ENCODE peak calls at places on chromosomes 7 and 10, in eight cellular contexts. G, D, P, X, N, Y, E and O are unnamed samples.

GRCh38 chr10:32065871-32066270 is 9.6 kb upstream of the KIF5B start:
- DNase-seq in Y (no peak), P (no peak), N (no peak), X (no peak), E (no peak), G (no peak), D (no peak), O (peak)

GRCh38 chr10:24513155-24513554 is 210.5 kb downstream of the ARHGAP21 start:
- DNase-seq in E (no peak), N (no peak), D (no peak), X (no peak), Y (no peak), G (peak), P (no peak), O (no peak)

GRCh38 chr7:134703781-134704180 is 57.1 kb downstream of the BPGM start:
- DNase-seq in E (no peak), Y (no peak), D (no peak), G (no peak), P (no peak), X (peak), N (no peak), O (no peak)

GRCh38 chr10:10599994-10600393 is 417.7 kb upstream of the CELF2 start:
- DNase-seq in Y (no peak), N (no peak), P (no peak), D (no peak), X (no peak), G (no peak), E (no peak), O (no peak)

GRCh38 chr10:88395677-88396076 is 187.4 kb downstream of the RNLS start:
- DNase-seq in E (no peak), N (no peak), Y (no peak), G (no peak), X (no peak), D (no peak), P (no peak), O (no peak)

GRCh38 chr10:95459446-95459845 is 101.7 kb downstream of the SORBS1 start:
- DNase-seq in N (no peak), G (peak), X (peak), D (no peak), P (no peak), E (no peak), Y (no peak), O (no peak)

GRCh38 chr10:131657318-131657984 is 243.4 kb upstream of the PPP2R2D start:
- DNase-seq in D (no peak), G (no peak), X (no peak), P (no peak), E (no peak), N (no peak), Y (no peak), O (no peak)

GRCh38 chr7:117435475-117436043 is 8.3 kb upstream of the ASZ1 start:
- DNase-seq in N (no peak), G (no peak), Y (no peak), D (no peak), P (no peak), X (no peak), E (peak), O (no peak)

GRCh38 chr7:74093671-74094223 is 10.1 kb downstream of the LIMK1 start:
- DNase-seq in N (peak), Y (no peak), E (no peak), D (no peak), X (no peak), G (peak), P (no peak), O (no peak)

GRCh38 chr10:44925224-44925623 is 14.1 kb downstream of the TMEM72 start:
- DNase-seq in D (no peak), Y (no peak), X (peak), P (no peak), N (peak), G (peak), E (no peak), O (no peak)

GRCh38 chr7:44308741-44309270 is 16.6 kb downstream of the CAMK2B start:
- DNase-seq in P (no peak), E (no peak), X (no peak), Y (no peak), G (no peak), D (no peak), N (peak), O (no peak)

GRCh38 chr7:26584964-26585650 is 279.3 kb downstream of the SKAP2 start:
- DNase-seq in P (no peak), Y (no peak), N (no peak), E (no peak), G (no peak), D (no peak), X (no peak), O (no peak)

DNA sequence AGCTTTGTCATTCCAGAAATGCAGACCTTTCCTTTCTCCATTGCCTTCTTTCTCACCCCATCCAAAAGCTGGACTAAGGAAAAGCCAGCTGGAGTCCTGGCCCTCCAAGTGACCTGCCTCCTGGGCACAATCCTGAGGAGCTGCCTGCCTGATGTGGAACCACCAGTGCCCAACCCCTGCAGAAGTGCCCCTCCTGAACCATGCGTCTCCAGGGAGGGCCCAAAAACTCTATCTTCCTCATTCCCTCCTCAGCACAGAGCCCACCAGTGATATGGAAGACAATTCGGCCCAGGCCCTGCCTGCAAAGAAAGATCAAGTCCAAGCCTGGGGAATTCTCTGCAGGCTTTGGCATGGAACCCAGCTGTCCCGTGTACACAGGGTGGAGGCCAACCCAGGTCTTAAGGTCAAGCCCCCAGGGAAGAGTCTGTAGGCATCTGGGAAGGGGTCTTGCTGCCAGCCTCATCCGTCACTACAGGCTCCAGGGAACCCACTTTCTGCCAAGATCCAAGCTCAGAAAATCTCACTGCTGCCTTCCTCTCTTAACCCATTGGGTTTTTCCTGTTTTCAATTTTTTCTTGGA is 3.5 kb upstream of the GRID1 start:
- DNase-seq in N (no peak), X (no peak), D (no peak), P (no peak), Y (no peak), G (no peak), E (no peak), O (no peak)
- TF ChIP-seq REST in N (no peak), X (no peak), D (no peak), P (no peak), Y (no peak), G (no peak), E (no peak), O (no peak)

GRCh38 chr10:113709221-113709838 is 29.6 kb downstream of the CASP7 start:
- DNase-seq in X (no peak), P (no peak), G (no peak), N (no peak), Y (no peak), D (no peak), E (no peak), O (no peak)
- TF ChIP-seq REST in X (no peak), P (no peak), G (no peak), N (no peak), Y (no peak), D (no peak), E (no peak), O (no peak)

GRCh38 chr10:2119316-2119715 is 382.0 kb upstream of the ADARB2 start:
- DNase-seq in Y (no peak), D (no peak), N (no peak), X (no peak), E (no peak), G (no peak), P (no peak), O (no peak)

GRCh38 chr10:2121944-2122343 is 384.6 kb upstream of the ADARB2 start:
- DNase-seq in G (no peak), N (no peak), E (no peak), D (no peak), X (no peak), Y (no peak), P (no peak), O (no peak)

GRCh38 chr10:2121315-2121714 is 384.0 kb upstream of the ADARB2 start:
- DNase-seq in Y (no peak), X (no peak), D (no peak), E (no peak), G (no peak), N (no peak), P (no peak), O (no peak)

GRCh38 chr10:2120781-2121180 is 383.5 kb upstream of the ADARB2 start:
- DNase-seq in E (no peak), G (no peak), Y (no peak), D (no peak), N (no peak), X (no peak), P (no peak), O (no peak)

GRCh38 chr10:2117641-2118040 is 380.3 kb upstream of the ADARB2 start:
- DNase-seq in N (no peak), P (no peak), D (no peak), Y (no peak), E (no peak), G (no peak), X (no peak), O (no peak)
- TF ChIP-seq REST in N (no peak), P (no peak), D (no peak), Y (no peak), E (no peak), G (no peak), X (no peak), O (no peak)

DNA sequence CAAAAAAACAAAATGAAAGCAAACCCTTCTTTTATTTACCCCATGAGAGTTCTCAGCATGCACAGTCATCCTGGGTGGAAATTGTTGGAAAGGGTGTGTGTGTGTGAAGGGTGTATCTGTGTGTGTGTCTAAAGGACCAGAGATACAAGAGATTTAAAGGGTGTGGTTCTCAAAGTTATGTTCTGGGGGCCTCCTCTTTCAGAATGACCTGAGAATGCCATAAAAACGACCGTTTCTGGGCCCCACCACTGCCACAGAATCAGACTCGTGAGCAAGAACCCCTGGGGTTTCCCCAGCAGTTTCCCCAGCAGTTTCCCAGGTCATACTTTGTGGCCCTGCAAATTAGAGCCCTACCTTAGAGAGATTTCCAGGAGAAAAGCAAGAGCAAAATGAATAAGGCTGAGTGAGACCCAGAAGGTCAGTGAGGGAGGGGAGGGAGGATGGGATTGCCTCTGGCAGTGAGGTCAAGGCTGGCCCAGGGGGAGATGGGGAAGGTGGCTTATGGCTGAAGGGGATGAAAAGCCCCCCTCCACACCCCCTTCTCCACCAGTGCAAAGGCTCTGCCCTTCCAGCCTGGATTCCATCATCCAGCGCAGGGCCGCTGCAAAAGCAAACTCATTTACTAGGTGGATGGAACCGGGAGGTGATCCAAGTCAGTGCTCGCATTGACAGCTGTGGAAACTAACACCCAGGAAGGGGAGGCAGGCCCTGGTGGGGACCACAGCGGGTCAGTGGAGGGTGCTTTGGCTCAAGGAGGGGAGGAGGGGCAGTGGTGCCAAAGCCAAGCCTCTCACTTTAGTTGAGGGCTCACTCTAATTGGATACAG is 10.2 kb downstream of the PYROXD2 start:
- DNase-seq in G (no peak), N (no peak), Y (no peak), D (no peak), P (no peak), E (no peak), X (no peak), O (no peak)
- TF ChIP-seq REST in G (no peak), N (no peak), Y (no peak), D (no peak), P (no peak), E (no peak), X (no peak), O (no peak)